ENCODE peak calls at places on chromosomes 7 and 10, in seven cellular contexts. R, Q, D, S, P, U and C are unnamed samples.
A peak's percentile ranks its signal among the peaks of the same experiment; 100 is the strongest.

GRCh38 chr7:157412021-157412443 is 75.2 kb downstream of the DNAJB6 start:
- DNase-seq in D (peak; percentile 45), R (peak; percentile 76), S (no peak), Q (no peak), U (no peak), P (no peak), C (no peak)

GRCh38 chr10:17805921-17806577 is 3.1 kb upstream of the MRC1 start:
- DNase-seq in P (no peak), U (no peak), S (no peak), R (no peak), D (no peak), Q (peak; percentile 47), C (no peak)

GRCh38 chr10:127148066-127148932 is 48.1 kb downstream of the INSYN2A start:
- DNase-seq in D (peak; percentile 86), U (no peak), Q (no peak), R (peak; percentile 87), S (no peak), P (no peak), C (peak; percentile 56)

GRCh38 chr7:94414481-94414880 is 19.8 kb downstream of the COL1A2 start:
- DNase-seq in D (peak; percentile 78), Q (no peak), S (no peak), P (no peak), R (no peak), U (no peak), C (no peak)

GRCh38 chr7:46776790-46777189 is 805.1 kb downstream of the TNS3 start:
- DNase-seq in S (no peak), U (no peak), P (no peak), R (no peak), D (peak; percentile 61), Q (peak; percentile 15), C (no peak)

GRCh38 chr10:43316988-43317387 is 50.1 kb upstream of the RASGEF1A start:
- DNase-seq in R (no peak), Q (no peak), U (no peak), S (no peak), P (peak; percentile 43), D (no peak), C (no peak)

GRCh38 chr7:152894295-152895170 is 135.0 kb downstream of the ACTR3B start:
- DNase-seq in S (peak; percentile 97), Q (peak; percentile 8), D (peak; percentile 0), U (no peak), P (no peak), R (no peak), C (no peak)

GRCh38 chr7:133688483-133689239 is 435.8 kb downstream of the EXOC4 start:
- DNase-seq in U (no peak), S (no peak), D (peak; percentile 81), P (no peak), Q (no peak), R (peak; percentile 18), C (no peak)

GRCh38 chr7:139265673-139266072 is 34.6 kb downstream of the UBN2 start:
- DNase-seq in P (no peak), D (no peak), S (no peak), Q (no peak), R (no peak), U (no peak), C (no peak)

GRCh38 chr7:51019231-51019844 is 236.6 kb upstream of the GRB10 start:
- DNase-seq in R (no peak), S (no peak), P (no peak), D (peak; percentile 91), Q (no peak), U (peak; percentile 11), C (peak; percentile 73)

GRCh38 chr7:77649950-77650349 is 46.3 kb upstream of the RSBN1L start:
- DNase-seq in Q (no peak), U (no peak), S (no peak), R (peak; percentile 36), P (no peak), D (peak; percentile 71), C (no peak)

GRCh38 chr10:91576096-91576545 is 56.8 kb downstream of the PPP1R3C start:
- DNase-seq in U (no peak), S (no peak), Q (no peak), D (no peak), R (no peak), P (no peak), C (no peak)

GRCh38 chr7:44329081-44329480 is 3.7 kb upstream of the CAMK2B start:
- DNase-seq in U (no peak), Q (no peak), P (no peak), S (no peak), D (no peak), R (no peak), C (no peak)

GRCh38 chr7:131629203-131629871 is 72.9 kb upstream of the PODXL start:
- DNase-seq in S (no peak), P (no peak), Q (no peak), R (peak; percentile 20), U (peak; percentile 82), D (peak; percentile 73), C (no peak)

GRCh38 chr10:75230600-75231038 is 5.1 kb downstream of the COMTD1 start:
- DNase-seq in P (peak; percentile 93), U (peak; percentile 93), S (peak; percentile 77), R (peak; percentile 79), D (peak; percentile 89), Q (peak; percentile 93), C (no peak)

GRCh38 chr10:33193057-33193866 is 141.2 kb downstream of the NRP1 start:
- DNase-seq in R (peak; percentile 67), Q (peak; percentile 75), D (peak; percentile 93), P (peak; percentile 75), U (peak; percentile 92), S (peak; percentile 68), C (peak; percentile 68)

GRCh38 chr7:1704326-1705241 is 34.5 kb downstream of the ELFN1 start:
- DNase-seq in P (peak; percentile 53), D (no peak), S (peak; percentile 37), U (no peak), R (no peak), Q (no peak), C (no peak)

GRCh38 chr10:99430116-99430450 is 341 bp downstream of the GOT1 start:
- DNase-seq in S (no peak), R (no peak), D (no peak), Q (no peak), P (no peak), U (no peak), C (no peak)

GRCh38 chr7:148763622-148764021 is 64.9 kb downstream of the CUL1 start:
- DNase-seq in D (peak; percentile 4), Q (no peak), U (no peak), P (no peak), R (peak; percentile 6), S (no peak), C (no peak)

GRCh38 chr7:41694490-41694889 is 8.4 kb downstream of the INHBA start:
- DNase-seq in P (no peak), U (no peak), D (no peak), Q (no peak), S (no peak), R (no peak), C (no peak)

GRCh38 chr7:41695661-41696322 is 7.1 kb downstream of the INHBA start:
- DNase-seq in D (peak; percentile 93), S (no peak), P (no peak), U (no peak), Q (no peak), R (peak; percentile 51), C (no peak)

GRCh38 chr7:41691286-41691966 is 11.5 kb downstream of the INHBA start:
- DNase-seq in R (no peak), S (no peak), Q (no peak), D (no peak), U (no peak), P (no peak), C (no peak)

GRCh38 chr7:41696323-41696916 is 6.5 kb downstream of the INHBA start:
- DNase-seq in U (peak; percentile 85), S (peak; percentile 79), Q (peak; percentile 38), R (peak; percentile 73), D (peak; percentile 94), P (peak; percentile 77), C (no peak)

DNA sequence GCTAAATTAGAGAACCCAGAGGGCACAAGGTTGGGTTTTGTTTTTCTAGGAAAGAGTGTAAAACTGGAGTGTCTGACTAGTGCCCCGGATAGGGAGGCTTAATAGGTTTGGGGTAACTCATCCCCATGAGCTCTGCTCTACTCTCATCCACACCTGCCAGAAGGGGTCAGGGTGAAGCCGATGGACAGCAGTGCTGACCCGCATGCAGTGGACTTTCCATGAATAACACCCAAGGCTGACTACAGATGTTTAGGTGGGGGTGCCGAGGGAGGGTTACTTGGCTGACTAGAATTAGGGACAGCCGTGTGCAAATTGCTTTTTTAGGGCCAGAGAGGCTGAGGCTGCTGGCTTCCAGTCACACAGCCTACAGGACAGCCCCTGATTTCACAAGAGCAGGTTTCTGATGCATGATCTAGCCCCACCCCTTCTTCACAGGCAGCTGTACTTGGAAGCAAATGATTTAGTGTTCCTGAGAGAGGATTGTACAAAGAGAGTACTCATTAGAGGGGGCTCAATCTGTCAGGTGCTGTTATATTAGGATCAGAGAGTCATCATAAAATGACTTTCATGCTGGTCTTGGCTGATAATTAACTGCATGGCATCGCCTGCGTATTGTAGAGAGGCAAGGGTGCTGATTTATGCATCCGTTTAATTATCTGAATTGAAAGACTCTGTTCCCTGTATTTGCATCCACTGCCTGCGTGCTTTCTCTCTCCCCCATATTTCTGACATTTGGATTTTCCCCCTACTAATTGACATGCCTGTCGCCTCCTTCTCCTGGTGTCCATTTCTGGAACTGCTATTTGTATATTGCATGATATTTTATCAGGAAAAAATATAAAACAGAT is 9.5 kb downstream of the INHBA start:
- DNase-seq in D (peak; percentile 69), S (peak; percentile 35), Q (no peak), R (peak; percentile 45), P (no peak), U (no peak), C (no peak)
- TF ChIP-seq CTCF in D (peak; percentile 59), S (peak; percentile 67), Q (no peak), R (peak; percentile 41), P (peak; percentile 12), U (peak; percentile 39), C (peak; percentile 63)

DNA sequence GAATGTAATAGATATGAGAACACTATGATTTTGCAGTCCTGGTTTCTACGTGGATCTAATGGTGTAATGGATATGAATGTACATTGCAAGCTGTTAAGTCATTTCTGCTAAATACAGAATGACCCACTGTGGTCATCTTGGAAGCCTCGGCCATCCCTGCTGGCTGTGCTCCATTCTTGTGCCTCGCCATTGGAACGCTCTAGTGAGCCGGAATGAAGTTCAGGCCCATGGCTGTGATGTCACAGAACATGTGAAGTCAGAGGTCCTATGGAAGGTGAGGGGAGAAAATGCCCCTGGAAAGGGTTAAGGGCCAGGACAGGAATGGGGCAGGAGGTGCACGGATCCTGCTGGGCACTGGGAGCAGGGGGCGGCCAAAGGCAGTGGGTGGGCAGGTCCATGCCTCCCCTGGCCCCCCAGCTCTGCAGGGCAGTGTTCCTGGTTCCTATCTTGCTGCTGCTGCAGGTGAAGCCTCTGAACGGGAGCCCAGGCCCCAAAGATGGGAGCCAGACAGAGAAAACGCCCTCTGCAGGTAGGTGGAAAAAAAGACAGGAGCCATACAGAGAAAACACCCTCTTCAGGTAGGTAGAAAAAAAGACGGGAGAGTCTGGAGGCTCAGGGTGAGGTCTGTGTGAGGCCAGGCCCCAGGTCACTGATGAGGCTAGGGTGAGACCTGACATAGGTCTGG is at the start of gene LLCFC1:
- DNase-seq in P (no peak), Q (peak; percentile 20), D (no peak), R (no peak), S (peak; percentile 33), U (no peak), C (no peak)
- TF ChIP-seq CTCF in P (no peak), Q (peak; percentile 29), D (no peak), R (no peak), S (peak; percentile 33), U (no peak), C (no peak)

GRCh38 chr10:120824864-120825263 is 26.3 kb upstream of the WDR11 start:
- DNase-seq in U (no peak), P (no peak), Q (peak; percentile 38), S (peak; percentile 33), D (no peak), R (no peak), C (no peak)
- TF ChIP-seq CTCF in U (peak; percentile 40), P (peak; percentile 43), Q (peak; percentile 57), S (peak; percentile 59), D (peak; percentile 29), R (peak; percentile 11), C (peak; percentile 74)

GRCh38 chr7:76166404-76167255 is 35.1 kb upstream of the SRRM3 start:
- DNase-seq in P (peak; percentile 99), D (peak; percentile 94), U (peak; percentile 99), Q (peak; percentile 92), S (peak; percentile 99), R (peak; percentile 92), C (peak; percentile 72)
- TF ChIP-seq CTCF in P (peak; percentile 28), D (peak; percentile 29), U (peak; percentile 36), Q (no peak), S (peak; percentile 28), R (peak; percentile 11), C (peak; percentile 1)